ENCODE peak calls at places on chromosomes 5 and 9, in seven cellular contexts. P is neural crest cell; N is stimulated activated naive CD8-positive, alpha-beta T cell treated with anti-CD3 and anti-CD28 coated beads, Interleukin-15, Interleukin-2, amounts not matched to agents 100 U/mL and 50 U/mL, for 24 hours; R is HTR-8/SVneo; Y is stomach; I is nephron progenitor cell; D is lower lobe of right lung. X is an unnamed sample.

GRCh38 chr9:93088656-93089015 is 7.4 kb upstream of the CARD19 start:
- DNase-seq in P (no peak), N (no peak), R (no peak), Y (no peak), I (no peak), D (peak), X (no peak)

GRCh38 chr9:93143830-93144530 is 9.9 kb upstream of the NINJ1 start:
- DNase-seq in P (no peak), N (peak), R (no peak), Y (no peak), I (no peak), D (no peak), X (peak)

GRCh38 chr9:37100317-37100716 is 20.1 kb upstream of the ZCCHC7 start:
- DNase-seq in P (no peak), N (no peak), R (no peak), Y (no peak), I (no peak), D (no peak), X (no peak)

GRCh38 chr9:89806371-89807100 is 201.7 kb downstream of the GADD45G start:
- DNase-seq in P (no peak), N (no peak), R (no peak), Y (no peak), I (no peak), D (no peak), X (no peak)

GRCh38 chr5:149240354-149240998 is 31.2 kb upstream of the AFAP1L1 start:
- DNase-seq in P (no peak), N (peak), R (no peak), Y (peak), I (no peak), D (peak), X (peak)

GRCh38 chr5:176954050-176954449 is 52.5 kb downstream of the UIMC1 start:
- DNase-seq in P (no peak), N (no peak), R (no peak), Y (no peak), I (no peak), D (no peak), X (no peak)

GRCh38 chr5:174172104-174172965 is 126.8 kb downstream of the NSG2 start:
- DNase-seq in P (peak), N (no peak), R (no peak), Y (no peak), I (peak), D (no peak), X (no peak)

GRCh38 chr5:140073296-140073695 is 30.2 kb upstream of the NRG2 start:
- DNase-seq in P (no peak), N (no peak), R (peak), Y (no peak), I (no peak), D (no peak), X (no peak)

GRCh38 chr5:130536726-130537125 is 628.3 kb downstream of the HINT1 start:
- DNase-seq in P (no peak), N (no peak), R (no peak), Y (no peak), I (no peak), D (no peak), X (no peak)

GRCh38 chr9:110936719-110937452 is 101.4 kb downstream of the LPAR1 start:
- DNase-seq in P (no peak), N (no peak), R (no peak), Y (no peak), I (no peak), D (no peak), X (no peak)

GRCh38 chr5:114308017-114308416 is 53.9 kb upstream of the KCNN2 start:
- DNase-seq in P (no peak), N (no peak), R (no peak), Y (no peak), I (no peak), D (no peak), X (no peak)

GRCh38 chr5:54823006-54823405 is 162.4 kb downstream of the ESM1 start:
- DNase-seq in P (no peak), N (no peak), R (no peak), Y (no peak), I (no peak), D (no peak), X (no peak)

GRCh38 chr9:132210472-132211145 is 48.8 kb downstream of the NTNG2 start:
- DNase-seq in P (no peak), N (no peak), R (no peak), Y (no peak), I (no peak), D (no peak), X (no peak)

GRCh38 chr5:68277427-68277826 is 61.9 kb downstream of the PIK3R1 start:
- DNase-seq in P (no peak), N (no peak), R (peak), Y (no peak), I (no peak), D (no peak), X (no peak)

X was measured in T-helper 17 cell.